ENCODE peak calls at places on chromosomes 3 and 15, in nine cellular contexts. U is endothelial cell of umbilical vein, X is psoas muscle, E is AG10803, L is astrocyte of the cerebellum, N is endothelial cell, V is choroid plexus epithelial cell, D is ovary, G is GM13977. O is an unnamed sample.

GRCh38 chr3:130260821-130261402 is 84.6 kb upstream of the COL6A5 start:
- DNase-seq in N (no peak), U (peak), V (no peak), E (no peak), L (no peak), X (no peak), G (no peak), D (no peak), O (peak)

GRCh38 chr3:63349583-63350177 is 71.6 kb downstream of the SYNPR start:
- DNase-seq in N (peak), U (peak), E (peak), X (peak), V (peak), D (no peak), L (peak), G (peak), O (no peak)

GRCh38 chr15:31214864-31215489 is 111.7 kb upstream of the KLF13 start:
- DNase-seq in D (no peak), V (peak), E (peak), G (no peak), U (no peak), L (no peak), X (peak), N (no peak), O (peak)

GRCh38 chr15:34009656-34010055 is 29.3 kb downstream of the AVEN start:
- DNase-seq in D (no peak), X (no peak), G (no peak), E (no peak), L (no peak), V (no peak), U (no peak), N (no peak), O (no peak)

GRCh38 chr3:173397161-173398110 is at the start of gene NLGN1:
- DNase-seq in V (peak), G (peak), N (peak), X (peak), D (peak), E (peak), L (peak), U (peak), O (peak)

GRCh38 chr15:39801641-39802309 is 19.1 kb upstream of the FSIP1 start:
- DNase-seq in X (no peak), N (peak), G (peak), U (peak), D (no peak), E (no peak), V (peak), L (no peak), O (no peak)

GRCh38 chr15:87267798-87268197 is 988.7 kb downstream of the NTRK3 start:
- DNase-seq in L (peak), X (no peak), U (no peak), V (peak), N (no peak), G (no peak), E (peak), D (no peak), O (no peak)

GRCh38 chr3:18442743-18443669 is 17.9 kb upstream of the SATB1 start:
- DNase-seq in U (no peak), E (no peak), D (no peak), N (no peak), G (peak), V (no peak), X (no peak), L (no peak), O (no peak)

GRCh38 chr3:159947220-159947619 is 41.4 kb upstream of the IL12A start:
- DNase-seq in D (no peak), E (peak), N (no peak), U (peak), G (no peak), V (peak), X (no peak), L (peak), O (no peak)

GRCh38 chr3:42755681-42756578 is 17.1 kb downstream of the CCDC13 start:
- DNase-seq in U (peak), V (peak), D (no peak), G (no peak), X (no peak), E (peak), L (no peak), N (no peak), O (no peak)

GRCh38 chr3:125470671-125471070 is 49.3 kb downstream of the SNX4 start:
- DNase-seq in V (no peak), N (no peak), L (no peak), E (no peak), U (no peak), G (no peak), D (no peak), X (no peak), O (no peak)

GRCh38 chr15:64461577-64462162 is 1.3 kb downstream of the ZNF609 start:
- DNase-seq in D (no peak), G (peak), L (no peak), X (no peak), V (peak), U (peak), E (peak), N (peak), O (no peak)

GRCh38 chr15:66955871-66956585 is 109.4 kb upstream of the SMAD3 start:
- DNase-seq in V (no peak), E (peak), L (no peak), G (no peak), N (no peak), D (no peak), X (no peak), U (peak), O (no peak)

GRCh38 chr15:64893481-64894394 is 18.0 kb upstream of the ANKDD1A start:
- DNase-seq in L (peak), U (peak), D (peak), G (peak), X (peak), E (peak), N (peak), V (peak), O (peak)

DNA sequence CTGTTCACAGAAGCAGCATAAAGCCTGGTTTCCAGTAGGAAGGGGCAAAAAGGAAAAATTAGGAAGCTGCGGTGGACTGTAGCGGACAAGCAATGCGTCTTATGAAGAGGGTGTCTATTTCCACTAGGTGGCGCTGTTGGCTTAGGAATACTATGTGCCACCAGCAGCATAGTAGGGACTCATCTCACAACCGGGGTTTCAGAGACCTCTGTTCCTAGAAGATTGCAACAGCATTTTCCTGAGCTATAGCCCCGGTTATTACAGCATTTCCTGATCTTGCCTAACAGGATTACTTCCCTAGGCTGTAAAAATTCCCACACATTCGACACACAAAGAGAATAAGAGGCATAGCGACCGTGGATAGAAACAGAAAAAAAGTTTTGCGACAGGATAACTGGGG is 683.0 kb downstream of the TBL1XR1 start:
- DNase-seq in E (peak), V (peak), L (no peak), X (no peak), G (peak), U (peak), N (peak), D (no peak), O (no peak)
- TF ChIP-seq CTCF in E (peak), V (peak), L (peak), X (peak), G (peak), U (peak), N (peak), D (no peak), O (peak)

DNA sequence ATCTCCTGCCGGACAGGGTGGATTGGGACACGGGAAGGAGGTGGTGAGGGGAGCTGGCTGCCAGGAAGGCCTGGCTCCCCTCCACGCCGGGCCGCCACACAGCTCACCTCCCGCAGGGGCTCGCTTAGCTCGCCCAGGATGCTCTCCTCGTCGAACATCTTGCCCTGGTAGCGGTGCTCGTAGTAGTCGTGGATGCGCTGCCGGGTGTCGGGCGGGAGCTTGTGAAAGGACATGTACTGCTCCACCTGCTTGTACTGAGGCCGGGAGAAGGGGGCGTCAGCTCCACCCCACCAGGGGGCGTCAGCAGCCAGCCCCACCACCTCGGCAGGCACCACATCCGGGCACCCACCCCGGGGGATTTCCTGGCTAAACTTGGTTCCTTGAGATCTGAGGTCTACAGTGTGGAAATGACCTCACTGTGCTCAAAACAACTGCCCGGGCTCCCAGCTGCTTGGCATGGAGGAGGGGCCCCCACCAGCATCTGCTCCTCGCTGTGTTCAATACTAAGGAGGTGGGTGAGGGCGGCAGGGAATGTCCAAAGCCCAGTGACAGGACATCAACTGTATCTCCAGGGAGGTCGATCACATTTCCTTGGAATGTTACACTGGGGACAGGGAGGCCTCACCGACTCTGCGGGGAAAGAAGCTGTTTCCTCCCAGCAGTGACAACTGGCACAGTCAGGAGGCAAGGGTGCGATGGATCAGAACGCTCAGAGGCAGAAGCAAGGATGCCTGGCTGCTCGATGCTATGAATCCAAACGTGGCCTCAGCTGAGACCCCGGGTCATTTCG is 43.4 kb downstream of the HCN4 start:
- DNase-seq in V (no peak), X (peak), G (peak), L (no peak), N (peak), U (no peak), D (no peak), E (no peak), O (no peak)
- TF ChIP-seq CTCF in V (no peak), X (no peak), G (peak), L (no peak), N (peak), U (no peak), D (no peak), E (no peak), O (peak)

GRCh38 chr15:59532770-59533379 is 78.7 kb upstream of the GCNT3 start:
- DNase-seq in L (peak), V (peak), G (peak), N (peak), D (peak), E (peak), U (peak), X (no peak), O (no peak)
- TF ChIP-seq CTCF in L (peak), V (peak), G (peak), N (peak), D (peak), E (peak), U (peak), X (peak), O (peak)

GRCh38 chr3:179156775-179157174 is 8.6 kb downstream of the PIK3CA start:
- DNase-seq in N (no peak), D (no peak), G (no peak), V (peak), X (no peak), E (no peak), L (no peak), U (no peak), O (no peak)
- TF ChIP-seq CTCF in N (no peak), D (no peak), G (no peak), V (no peak), X (no peak), E (no peak), L (no peak), U (no peak), O (no peak)

GRCh38 chr3:99892332-99892731 is 74.7 kb downstream of the CMSS1 start:
- DNase-seq in E (no peak), G (no peak), D (no peak), U (no peak), X (no peak), V (no peak), N (no peak), L (no peak), O (no peak)
- TF ChIP-seq CTCF in E (no peak), G (no peak), D (no peak), U (no peak), X (no peak), V (peak), N (no peak), L (no peak), O (no peak)

O was measured in left ventricle myocardium inferior.